ENCODE peak calls at places on chromosomes 3 and 15, in five cellular contexts. K is transverse colon, V is mucosa of descending colon, W is Caco-2, Y is aorta. R is an unnamed sample. For H3K4me1, the result is how much of the 10 kb centered on the place peaks cover.

GRCh38 chr3:149233323-149233722 is 11.7 kb upstream of the CP start:
- DNase-seq in K (no peak), W (no peak), Y (no peak), V (no peak), R (no peak)

GRCh38 chr15:36507458-36507857 is 72.0 kb upstream of the CDIN1 start:
- DNase-seq in Y (no peak), W (no peak), K (no peak), V (no peak), R (no peak)

GRCh38 chr15:31001702-31002101 is 10.3 kb upstream of the MTMR10 start:
- DNase-seq in K (no peak), Y (no peak), V (no peak), W (no peak), R (no peak)

GRCh38 chr15:95162967-95163531 is 931.7 kb downstream of the MCTP2 start:
- DNase-seq in V (no peak), K (no peak), W (no peak), Y (no peak), R (no peak)

GRCh38 chr3:179432021-179432420 is 19.2 kb downstream of the GNB4 start:
- DNase-seq in K (no peak), V (no peak), Y (peak), W (no peak), R (no peak)

GRCh38 chr15:95266481-95267061 is 1035.2 kb downstream of the MCTP2 start:
- DNase-seq in Y (peak), K (no peak), W (no peak), V (no peak), R (no peak)

GRCh38 chr3:185978516-185978915 is 40.7 kb upstream of the TRA2B start:
- DNase-seq in V (no peak), W (no peak), K (no peak), Y (no peak), R (no peak)

GRCh38 chr15:62624541-62625399 is 417.8 kb upstream of the TPM1 start:
- DNase-seq in V (no peak), K (no peak), W (no peak), Y (no peak), R (no peak)

GRCh38 chr3:73563896-73564582 is 60.7 kb downstream of the PDZRN3 start:
- DNase-seq in W (no peak), V (no peak), K (no peak), Y (no peak), R (no peak)
- H3K4me1 ChIP-seq in W (under half), V (under half), K (under half), Y (under half), R (under half)

GRCh38 chr3:153166206-153166605 is 4.2 kb downstream of the RAP2B start:
- DNase-seq in V (no peak), W (no peak), K (no peak), Y (no peak), R (no peak)
- H3K4me3 ChIP-seq in V (no peak), W (no peak), K (no peak), Y (no peak), R (peak)

GRCh38 chr15:91865486-91865885 is 12.0 kb downstream of the SLCO3A1 start:
- DNase-seq in V (no peak), Y (no peak), K (no peak), W (no peak), R (no peak)
- H3K4me1 ChIP-seq in V (under half), Y (under half), K (under half), W (under half), R (half or more)

GRCh38 chr3:133931084-133931483 is 35.4 kb upstream of the RAB6B start:
- DNase-seq in Y (no peak), W (no peak), K (no peak), V (no peak), R (no peak)
- H3K4me3 ChIP-seq in Y (no peak), W (no peak), K (no peak), V (no peak), R (no peak)

GRCh38 chr3:65524544-65525070 is 514.1 kb downstream of the MAGI1 start:
- DNase-seq in W (no peak), V (no peak), Y (no peak), K (no peak), R (no peak)

GRCh38 chr3:65523878-65524277 is 514.8 kb downstream of the MAGI1 start:
- DNase-seq in V (no peak), W (no peak), Y (no peak), K (no peak), R (no peak)

GRCh38 chr3:65521032-65521431 is 517.7 kb downstream of the MAGI1 start:
- DNase-seq in W (no peak), Y (no peak), V (no peak), K (no peak), R (no peak)

GRCh38 chr3:65532164-65532563 is 506.6 kb downstream of the MAGI1 start:
- DNase-seq in V (no peak), K (no peak), Y (no peak), W (no peak), R (no peak)

DNA sequence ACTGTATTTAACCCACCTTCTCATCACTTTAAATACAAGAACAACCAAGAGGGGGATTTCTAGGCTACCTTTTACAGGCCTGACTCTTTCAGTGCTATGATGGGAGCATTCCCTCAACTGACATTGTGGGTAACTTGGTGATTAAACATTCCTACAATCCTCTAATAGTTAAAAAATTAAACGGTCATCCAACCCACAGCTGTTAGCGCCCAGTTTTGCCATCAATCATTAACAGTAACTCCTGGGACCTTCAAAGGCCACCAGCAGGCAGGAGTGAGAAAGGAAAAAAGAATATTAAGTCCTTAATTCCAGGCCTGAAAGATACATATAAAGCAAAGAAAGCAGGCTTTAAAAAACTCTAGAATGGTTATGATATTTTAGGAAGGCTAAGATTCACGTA is 512.1 kb downstream of the MAGI1 start:
- DNase-seq in Y (no peak), W (no peak), V (no peak), K (no peak), R (no peak)
- H3K4me1 ChIP-seq in Y (under half), W (under half), V (under half), K (under half), R (under half)

R was measured in upper lobe of right lung.